ENCODE peak calls at places on chromosome 2, in seven cellular contexts. One of them, this sample, is unnamed.

GRCh38 chr2:134269986-134270735 is 16.3 kb downstream of the MGAT5 start:
- DNase-seq in thyroid gland: no peak
- DNase-seq in GM23248: no peak
- DNase-seq in stimulated activated CD4-positive, alpha-beta T cell treated with anti-CD3 and anti-CD28 coated beads, TNF-alpha, amount 100 ng/mL, for 4 hours: no peak
- DNase-seq in PC-9: no peak
- DNase-seq in activated CD8-positive, alpha-beta memory T cell treated with anti-CD3 and anti-CD28 coated beads for 4 hours: no peak
- DNase-seq in progenitor cell of endocrine pancreas: no peak
- DNase-seq in this sample: no peak

GRCh38 chr2:230748087-230748486 is 35.4 kb downstream of the CAB39 start:
- DNase-seq in progenitor cell of endocrine pancreas: no peak
- DNase-seq in GM23248: no peak
- DNase-seq in activated CD8-positive, alpha-beta memory T cell treated with anti-CD3 and anti-CD28 coated beads for 4 hours: no peak
- DNase-seq in stimulated activated CD4-positive, alpha-beta T cell treated with anti-CD3 and anti-CD28 coated beads, TNF-alpha, amount 100 ng/mL, for 4 hours: no peak
- DNase-seq in thyroid gland: no peak
- DNase-seq in PC-9: no peak
- DNase-seq in this sample: no peak

GRCh38 chr2:44680424-44680971 is 261.0 kb upstream of the SIX3 start:
- DNase-seq in activated CD8-positive, alpha-beta memory T cell treated with anti-CD3 and anti-CD28 coated beads for 4 hours: no peak
- DNase-seq in GM23248: no peak
- DNase-seq in thyroid gland: no peak
- DNase-seq in progenitor cell of endocrine pancreas: no peak
- DNase-seq in PC-9: no peak
- DNase-seq in stimulated activated CD4-positive, alpha-beta T cell treated with anti-CD3 and anti-CD28 coated beads, TNF-alpha, amount 100 ng/mL, for 4 hours: no peak
- DNase-seq in this sample: no peak

GRCh38 chr2:39018633-39019032 is 102.2 kb downstream of the SOS1 start:
- DNase-seq in PC-9: no peak
- DNase-seq in thyroid gland: no peak
- DNase-seq in progenitor cell of endocrine pancreas: no peak
- DNase-seq in stimulated activated CD4-positive, alpha-beta T cell treated with anti-CD3 and anti-CD28 coated beads, TNF-alpha, amount 100 ng/mL, for 4 hours: no peak
- DNase-seq in activated CD8-positive, alpha-beta memory T cell treated with anti-CD3 and anti-CD28 coated beads for 4 hours: no peak
- DNase-seq in GM23248: no peak
- DNase-seq in this sample: no peak

GRCh38 chr2:206004004-206004693 is 81.8 kb downstream of the INO80D start:
- DNase-seq in stimulated activated CD4-positive, alpha-beta T cell treated with anti-CD3 and anti-CD28 coated beads, TNF-alpha, amount 100 ng/mL, for 4 hours: no peak
- DNase-seq in GM23248: no peak
- DNase-seq in progenitor cell of endocrine pancreas: no peak
- DNase-seq in PC-9: no peak
- DNase-seq in activated CD8-positive, alpha-beta memory T cell treated with anti-CD3 and anti-CD28 coated beads for 4 hours: no peak
- DNase-seq in thyroid gland: peak; percentile 10
- DNase-seq in this sample: peak; percentile 38

GRCh38 chr2:82939211-82939610 is 1519.9 kb downstream of the SUCLG1 start:
- DNase-seq in activated CD8-positive, alpha-beta memory T cell treated with anti-CD3 and anti-CD28 coated beads for 4 hours: no peak
- DNase-seq in progenitor cell of endocrine pancreas: no peak
- DNase-seq in PC-9: no peak
- DNase-seq in GM23248: no peak
- DNase-seq in stimulated activated CD4-positive, alpha-beta T cell treated with anti-CD3 and anti-CD28 coated beads, TNF-alpha, amount 100 ng/mL, for 4 hours: no peak
- DNase-seq in thyroid gland: no peak
- DNase-seq in this sample: no peak

GRCh38 chr2:10597956-10598355 is 91.8 kb downstream of the NOL10 start:
- DNase-seq in stimulated activated CD4-positive, alpha-beta T cell treated with anti-CD3 and anti-CD28 coated beads, TNF-alpha, amount 100 ng/mL, for 4 hours: no peak
- DNase-seq in thyroid gland: no peak
- DNase-seq in GM23248: no peak
- DNase-seq in progenitor cell of endocrine pancreas: no peak
- DNase-seq in activated CD8-positive, alpha-beta memory T cell treated with anti-CD3 and anti-CD28 coated beads for 4 hours: no peak
- DNase-seq in PC-9: peak; percentile 98
- DNase-seq in this sample: no peak

GRCh38 chr2:7242189-7242867 is 325.1 kb downstream of the RNF144A start:
- DNase-seq in activated CD8-positive, alpha-beta memory T cell treated with anti-CD3 and anti-CD28 coated beads for 4 hours: no peak
- DNase-seq in thyroid gland: no peak
- DNase-seq in progenitor cell of endocrine pancreas: no peak
- DNase-seq in stimulated activated CD4-positive, alpha-beta T cell treated with anti-CD3 and anti-CD28 coated beads, TNF-alpha, amount 100 ng/mL, for 4 hours: no peak
- DNase-seq in GM23248: no peak
- DNase-seq in PC-9: no peak
- DNase-seq in this sample: no peak

GRCh38 chr2:180761224-180761623 is 219.2 kb upstream of the UBE2E3 start:
- DNase-seq in GM23248: peak; percentile 59
- DNase-seq in activated CD8-positive, alpha-beta memory T cell treated with anti-CD3 and anti-CD28 coated beads for 4 hours: no peak
- DNase-seq in stimulated activated CD4-positive, alpha-beta T cell treated with anti-CD3 and anti-CD28 coated beads, TNF-alpha, amount 100 ng/mL, for 4 hours: no peak
- DNase-seq in PC-9: peak; percentile 77
- DNase-seq in thyroid gland: no peak
- DNase-seq in progenitor cell of endocrine pancreas: no peak
- DNase-seq in this sample: peak; percentile 38

GRCh38 chr2:85913854-85914524 is 25.2 kb upstream of the ST3GAL5 start:
- DNase-seq in activated CD8-positive, alpha-beta memory T cell treated with anti-CD3 and anti-CD28 coated beads for 4 hours: no peak
- DNase-seq in progenitor cell of endocrine pancreas: no peak
- DNase-seq in PC-9: peak; percentile 67
- DNase-seq in GM23248: peak; percentile 87
- DNase-seq in stimulated activated CD4-positive, alpha-beta T cell treated with anti-CD3 and anti-CD28 coated beads, TNF-alpha, amount 100 ng/mL, for 4 hours: no peak
- DNase-seq in thyroid gland: no peak
- DNase-seq in this sample: no peak

GRCh38 chr2:30915485-30915884 is 108.2 kb upstream of the CAPN13 start:
- DNase-seq in progenitor cell of endocrine pancreas: peak; percentile 54
- DNase-seq in stimulated activated CD4-positive, alpha-beta T cell treated with anti-CD3 and anti-CD28 coated beads, TNF-alpha, amount 100 ng/mL, for 4 hours: no peak
- DNase-seq in activated CD8-positive, alpha-beta memory T cell treated with anti-CD3 and anti-CD28 coated beads for 4 hours: no peak
- DNase-seq in GM23248: peak; percentile 9
- DNase-seq in thyroid gland: peak; percentile 15
- DNase-seq in PC-9: no peak
- DNase-seq in this sample: peak; percentile 66

GRCh38 chr2:220309215-220309614 is 681.8 kb downstream of the SLC4A3 start:
- DNase-seq in progenitor cell of endocrine pancreas: no peak
- DNase-seq in GM23248: no peak
- DNase-seq in thyroid gland: no peak
- DNase-seq in activated CD8-positive, alpha-beta memory T cell treated with anti-CD3 and anti-CD28 coated beads for 4 hours: no peak
- DNase-seq in stimulated activated CD4-positive, alpha-beta T cell treated with anti-CD3 and anti-CD28 coated beads, TNF-alpha, amount 100 ng/mL, for 4 hours: no peak
- DNase-seq in PC-9: no peak
- DNase-seq in this sample: no peak

GRCh38 chr2:199410130-199410529 is 47.6 kb downstream of the SATB2 start:
- DNase-seq in PC-9: no peak
- DNase-seq in stimulated activated CD4-positive, alpha-beta T cell treated with anti-CD3 and anti-CD28 coated beads, TNF-alpha, amount 100 ng/mL, for 4 hours: no peak
- DNase-seq in thyroid gland: no peak
- DNase-seq in activated CD8-positive, alpha-beta memory T cell treated with anti-CD3 and anti-CD28 coated beads for 4 hours: no peak
- DNase-seq in progenitor cell of endocrine pancreas: no peak
- DNase-seq in GM23248: peak; percentile 60
- DNase-seq in this sample: no peak

GRCh38 chr2:128633501-128633900 is 314.8 kb upstream of the HS6ST1 start:
- DNase-seq in GM23248: peak; percentile 26
- DNase-seq in PC-9: no peak
- DNase-seq in activated CD8-positive, alpha-beta memory T cell treated with anti-CD3 and anti-CD28 coated beads for 4 hours: no peak
- DNase-seq in thyroid gland: no peak
- DNase-seq in stimulated activated CD4-positive, alpha-beta T cell treated with anti-CD3 and anti-CD28 coated beads, TNF-alpha, amount 100 ng/mL, for 4 hours: no peak
- DNase-seq in progenitor cell of endocrine pancreas: no peak
- DNase-seq in this sample: no peak

This sample was measured in Calu3.